ENCODE peak calls at places on chromosomes 4 and X, in four cellular contexts. N is HepG2, S is GM12878, Q is K562. E is an unnamed sample.

GRCh38 chrX:19758536-19758935 is 128.9 kb downstream of the SH3KBP1 start:
- DNase-seq in N (peak; percentile 26), S (no peak), Q (no peak), E (no peak)

GRCh38 chr4:40628888-40629287 is 776 bp downstream of the RBM47 start:
- DNase-seq in N (no peak), S (no peak), Q (no peak), E (no peak)

GRCh38 chr4:791201-791865 is 34.6 kb downstream of the CPLX1 start:
- DNase-seq in N (no peak), S (no peak), Q (no peak), E (no peak)

GRCh38 chr4:25928956-25929336 is 14.9 kb downstream of the SMIM20 start:
- DNase-seq in N (no peak), S (no peak), Q (no peak), E (no peak)

GRCh38 chr4:11011249-11011648 is 326.7 kb upstream of the CLNK start:
- DNase-seq in N (no peak), S (no peak), Q (no peak), E (no peak)

GRCh38 chr4:127642169-127642568 is 9.4 kb downstream of the INTU start:
- DNase-seq in N (no peak), S (no peak), Q (no peak), E (no peak)

GRCh38 chrX:3938587-3938986 is 225.1 kb upstream of the PRKX start:
- DNase-seq in N (no peak), S (no peak), Q (no peak), E (no peak)

GRCh38 chrX:46588263-46588662 is 14.7 kb downstream of the CHST7 start:
- DNase-seq in N (no peak), S (no peak), Q (no peak), E (peak; percentile 13)

GRCh38 chr4:70996014-70996353 is 2.5 kb downstream of the DCK start:
- DNase-seq in N (no peak), S (no peak), Q (no peak), E (no peak)

GRCh38 chr4:26441110-26441509 is 49.2 kb downstream of the CCKAR start:
- DNase-seq in N (peak; percentile 10), S (no peak), Q (no peak), E (no peak)

GRCh38 chr4:67558493-67558892 is at the start of gene STAP1:
- DNase-seq in N (no peak), S (no peak), Q (no peak), E (no peak)

GRCh38 chr4:126957555-126958440 is 675.0 kb upstream of the INTU start:
- DNase-seq in N (no peak), S (no peak), Q (no peak), E (no peak)

GRCh38 chr4:124121511-124121934 is 591.0 kb downstream of the ANKRD50 start:
- DNase-seq in N (peak; percentile 11), S (no peak), Q (no peak), E (no peak)

GRCh38 chr4:33625762-33626161 is 2618.6 kb downstream of the ARAP2 start:
- DNase-seq in N (no peak), S (no peak), Q (no peak), E (no peak)

GRCh38 chr4:48112017-48112667 is 21.9 kb downstream of the TXK start:
- DNase-seq in N (no peak), S (no peak), Q (no peak), E (no peak)

GRCh38 chr4:139619644-139620043 is 46.0 kb upstream of the MGST2 start:
- DNase-seq in N (peak; percentile 47), S (no peak), Q (no peak), E (no peak)

GRCh38 chr4:185740471-185740873 is 71.5 kb downstream of the SORBS2 start:
- DNase-seq in N (no peak), S (no peak), Q (no peak), E (no peak)

GRCh38 chrX:35445912-35446311 is 352.2 kb upstream of the MAGEB16 start:
- DNase-seq in N (no peak), S (no peak), Q (no peak), E (no peak)

GRCh38 chrX:30663317-30663716 is 10.1 kb downstream of the GK start:
- DNase-seq in N (no peak), S (no peak), Q (no peak), E (no peak)

GRCh38 chrX:30654989-30655607 is 1.9 kb downstream of the GK start:
- DNase-seq in N (no peak), S (no peak), Q (no peak), E (no peak)

GRCh38 chrX:30661228-30661627 is 8.0 kb downstream of the GK start:
- DNase-seq in N (no peak), S (no peak), Q (no peak), E (no peak)

GRCh38 chrX:30657542-30658238 is 4.5 kb downstream of the GK start:
- DNase-seq in N (no peak), S (no peak), Q (no peak), E (no peak)

GRCh38 chrX:30659421-30659820 is 6.2 kb downstream of the GK start:
- DNase-seq in N (no peak), S (no peak), Q (peak; percentile 58), E (no peak)
- TF ChIP-seq ESRRA in N (no peak), S (no peak), Q (no peak), E (no peak)

DNA sequence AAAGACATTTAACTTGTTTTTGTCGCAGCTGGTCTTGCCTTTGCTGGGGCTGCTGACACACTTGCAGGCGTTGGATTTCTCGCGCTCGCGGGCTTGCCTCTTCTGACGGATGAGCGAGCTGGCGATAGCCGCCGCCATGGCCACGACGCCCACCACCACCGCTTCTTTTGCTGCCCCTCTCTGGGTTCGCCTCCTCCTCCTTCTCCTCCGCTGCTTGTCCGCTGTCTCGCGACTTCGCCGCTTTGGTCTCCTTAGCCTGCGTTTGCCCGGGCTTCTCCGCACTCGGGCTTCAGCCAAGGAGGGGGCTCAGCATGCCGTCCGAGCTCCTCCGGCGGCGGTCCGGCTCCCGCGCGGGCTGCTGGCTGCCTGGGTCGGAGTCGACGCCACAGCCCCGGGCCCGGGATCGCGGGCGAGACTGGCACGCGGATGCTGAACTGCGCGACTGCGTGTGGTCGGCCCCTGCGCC is 618 bp downstream of the FGF13 start:
- DNase-seq in N (no peak), S (no peak), Q (no peak), E (peak; percentile 29)
- TF ChIP-seq ATF2 in N (no peak), S (no peak), Q (no peak), E (no peak)

GRCh38 chr4:145580906-145581305 is 38.3 kb upstream of the MMAA start:
- DNase-seq in N (no peak), S (no peak), Q (no peak), E (no peak)
- TF ChIP-seq ESRRA in N (no peak), S (no peak), Q (no peak), E (no peak)

GRCh38 chr4:55172694-55173287 is 47.4 kb upstream of the KDR start:
- DNase-seq in N (no peak), S (no peak), Q (no peak), E (no peak)
- TF ChIP-seq ATF2 in N (no peak), S (no peak), Q (no peak), E (no peak)